ENCODE peak calls at places on chromosome 21, in six cellular contexts. J, S, W, B, K and Z are unnamed samples.

GRCh38 chr21:29656504-29657227 is 283.1 kb downstream of the GRIK1 start:
- DNase-seq in J (no peak), S (peak), W (no peak), B (no peak), K (no peak), Z (peak)

GRCh38 chr21:42002421-42002958 is 7.7 kb downstream of the ZBTB21 start:
- DNase-seq in J (no peak), S (peak), W (no peak), B (no peak), K (no peak), Z (peak)

GRCh38 chr21:21712761-21713558 is 714.8 kb downstream of the NCAM2 start:
- DNase-seq in J (no peak), S (peak), W (no peak), B (no peak), K (no peak), Z (peak)

GRCh38 chr21:27168084-27168483 is 201.2 kb upstream of the ADAMTS5 start:
- DNase-seq in J (no peak), S (no peak), W (no peak), B (no peak), K (no peak), Z (peak)

GRCh38 chr21:42677339-42678117 is 24.1 kb downstream of the PDE9A start:
- DNase-seq in J (no peak), S (peak), W (no peak), B (no peak), K (peak), Z (peak)

GRCh38 chr21:27532081-27532480 is 565.2 kb upstream of the ADAMTS5 start:
- DNase-seq in J (no peak), S (peak), W (no peak), B (no peak), K (no peak), Z (peak)

GRCh38 chr21:16407403-16408279 is 677.9 kb downstream of the USP25 start:
- DNase-seq in J (no peak), S (peak), W (no peak), B (no peak), K (no peak), Z (no peak)

GRCh38 chr21:41521489-41522027 is 13.6 kb upstream of the TMPRSS2 start:
- DNase-seq in J (no peak), S (no peak), W (no peak), B (no peak), K (no peak), Z (no peak)

GRCh38 chr21:25788677-25789076 is 53.9 kb downstream of the GABPA start:
- DNase-seq in J (no peak), S (no peak), W (no peak), B (no peak), K (no peak), Z (no peak)

GRCh38 chr21:46478910-46479309 is 20.2 kb downstream of the DIP2A start:
- DNase-seq in J (no peak), S (no peak), W (no peak), B (no peak), K (peak), Z (no peak)
- TF ChIP-seq CTCF in J (no peak), S (no peak), W (no peak), B (no peak), K (no peak), Z (no peak)

GRCh38 chr21:45479691-45480675 is 62.3 kb downstream of the SLC19A1 start:
- DNase-seq in J (no peak), S (no peak), W (peak), B (no peak), K (peak), Z (no peak)
- H3K4me3 ChIP-seq in J (no peak), S (no peak), W (no peak), B (no peak), K (no peak), Z (no peak)

GRCh38 chr21:32403201-32403701 is 9.3 kb upstream of the EVA1C start:
- DNase-seq in J (peak), S (peak), W (no peak), B (peak), K (no peak), Z (peak)
- TF ChIP-seq CTCF in J (peak), S (peak), W (peak), B (peak), K (peak), Z (peak)

GRCh38 chr21:17610862-17611261 is 1.8 kb downstream of the BTG3 start:
- DNase-seq in J (peak), S (no peak), W (no peak), B (no peak), K (no peak), Z (peak)
- H3K4me3 ChIP-seq in J (peak), S (peak), W (peak), B (peak), K (peak), Z (peak)

DNA sequence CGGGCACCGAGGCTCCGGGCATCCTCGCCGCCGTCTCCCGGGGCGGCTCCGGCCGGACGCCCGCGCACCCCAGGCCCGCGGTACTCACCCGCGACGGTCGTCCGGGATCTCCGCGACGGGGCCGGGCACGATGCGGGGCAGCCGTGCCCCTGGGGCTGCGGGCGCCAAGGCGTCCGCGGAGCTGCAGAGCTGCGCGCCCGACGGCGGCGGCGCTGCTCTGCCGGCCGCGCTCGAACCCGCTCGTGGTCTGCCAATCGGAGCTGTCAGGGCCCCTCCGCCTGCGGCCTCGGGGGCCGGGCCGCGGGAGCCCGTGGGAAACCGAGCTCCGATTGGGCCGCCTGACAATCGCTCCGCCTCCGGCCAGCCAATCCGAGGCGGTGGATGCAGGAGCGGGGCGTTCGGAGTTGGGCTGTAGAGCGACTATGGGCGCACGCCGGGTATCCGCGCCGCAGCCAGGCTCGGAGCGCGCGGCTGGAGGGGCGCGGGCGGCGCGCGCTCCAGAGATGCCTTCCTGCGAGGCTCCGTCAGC is 100.6 kb upstream of the SOD1 start:
- DNase-seq in J (peak), S (peak), W (peak), B (peak), K (peak), Z (peak)
- TF ChIP-seq CTCF in J (no peak), S (no peak), W (no peak), B (peak), K (no peak), Z (no peak)

GRCh38 chr21:35428927-35429326 is 379.8 kb upstream of the RUNX1 start:
- DNase-seq in J (no peak), S (no peak), W (no peak), B (no peak), K (no peak), Z (peak)

GRCh38 chr21:35426897-35427296 is 377.8 kb upstream of the RUNX1 start:
- DNase-seq in J (no peak), S (no peak), W (no peak), B (no peak), K (no peak), Z (no peak)

GRCh38 chr21:35428041-35428400 is 378.9 kb upstream of the RUNX1 start:
- DNase-seq in J (no peak), S (no peak), W (no peak), B (no peak), K (no peak), Z (peak)

GRCh38 chr21:35427320-35428040 is 378.4 kb upstream of the RUNX1 start:
- DNase-seq in J (no peak), S (no peak), W (no peak), B (no peak), K (no peak), Z (peak)

GRCh38 chr21:35428489-35428888 is 379.4 kb upstream of the RUNX1 start:
- DNase-seq in J (no peak), S (peak), W (no peak), B (peak), K (peak), Z (peak)
- H3K4me3 ChIP-seq in J (no peak), S (no peak), W (no peak), B (no peak), K (no peak), Z (no peak)

GRCh38 chr21:14116080-14116481 is 94.7 kb downstream of the LIPI start:
- DNase-seq in J (no peak), S (no peak), W (no peak), B (no peak), K (no peak), Z (no peak)

GRCh38 chr21:14121719-14122118 is 89.0 kb downstream of the LIPI start:
- DNase-seq in J (no peak), S (no peak), W (no peak), B (no peak), K (no peak), Z (no peak)

GRCh38 chr21:14119038-14119437 is 91.7 kb downstream of the LIPI start:
- DNase-seq in J (no peak), S (no peak), W (no peak), B (no peak), K (no peak), Z (no peak)

GRCh38 chr21:14115646-14116045 is 95.1 kb downstream of the LIPI start:
- DNase-seq in J (no peak), S (no peak), W (no peak), B (no peak), K (no peak), Z (no peak)

DNA sequence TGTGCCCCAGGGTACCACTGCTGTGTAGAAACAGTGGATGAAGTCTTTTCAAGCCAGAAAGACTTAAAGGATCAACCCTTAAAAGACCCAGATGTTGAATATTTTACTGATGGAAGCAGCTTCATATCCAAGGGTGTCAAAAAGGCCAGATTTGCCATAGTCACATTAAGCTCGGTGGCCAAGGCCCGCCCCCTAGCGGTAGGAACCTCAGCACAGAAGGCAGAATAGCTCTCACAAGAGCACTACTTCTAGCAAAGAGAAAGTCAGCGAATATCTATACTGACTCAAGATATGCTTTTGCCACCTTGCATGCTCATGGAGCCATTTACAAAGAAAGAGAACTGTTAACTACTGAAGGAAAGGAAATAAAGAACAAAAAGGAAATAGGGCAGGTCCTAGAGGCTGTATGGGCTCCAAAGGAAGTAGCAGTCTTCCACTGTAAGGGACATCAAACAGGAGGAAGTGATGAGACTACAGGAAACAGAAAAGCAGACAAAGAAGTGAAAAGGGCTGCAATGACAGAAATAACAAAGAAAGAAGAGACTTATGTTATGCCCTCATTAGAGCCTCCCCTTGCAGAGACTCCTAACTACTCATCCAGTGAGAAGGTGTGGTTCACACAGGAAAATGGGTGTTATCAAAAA is 90.5 kb downstream of the LIPI start:
- DNase-seq in J (no peak), S (no peak), W (no peak), B (no peak), K (no peak), Z (peak)
- TF ChIP-seq CTCF in J (peak), S (no peak), W (peak), B (peak), K (peak), Z (peak)

GRCh38 chr21:35316456-35316855 is 267.4 kb upstream of the RUNX1 start:
- DNase-seq in J (no peak), S (no peak), W (no peak), B (no peak), K (no peak), Z (no peak)
- H3K4me3 ChIP-seq in J (no peak), S (no peak), W (no peak), B (no peak), K (no peak), Z (no peak)

GRCh38 chr21:36929622-36930021 is 36.8 kb downstream of the HLCS start:
- DNase-seq in J (no peak), S (no peak), W (peak), B (no peak), K (no peak), Z (peak)
- TF ChIP-seq CTCF in J (no peak), S (peak), W (no peak), B (no peak), K (peak), Z (peak)

DNA sequence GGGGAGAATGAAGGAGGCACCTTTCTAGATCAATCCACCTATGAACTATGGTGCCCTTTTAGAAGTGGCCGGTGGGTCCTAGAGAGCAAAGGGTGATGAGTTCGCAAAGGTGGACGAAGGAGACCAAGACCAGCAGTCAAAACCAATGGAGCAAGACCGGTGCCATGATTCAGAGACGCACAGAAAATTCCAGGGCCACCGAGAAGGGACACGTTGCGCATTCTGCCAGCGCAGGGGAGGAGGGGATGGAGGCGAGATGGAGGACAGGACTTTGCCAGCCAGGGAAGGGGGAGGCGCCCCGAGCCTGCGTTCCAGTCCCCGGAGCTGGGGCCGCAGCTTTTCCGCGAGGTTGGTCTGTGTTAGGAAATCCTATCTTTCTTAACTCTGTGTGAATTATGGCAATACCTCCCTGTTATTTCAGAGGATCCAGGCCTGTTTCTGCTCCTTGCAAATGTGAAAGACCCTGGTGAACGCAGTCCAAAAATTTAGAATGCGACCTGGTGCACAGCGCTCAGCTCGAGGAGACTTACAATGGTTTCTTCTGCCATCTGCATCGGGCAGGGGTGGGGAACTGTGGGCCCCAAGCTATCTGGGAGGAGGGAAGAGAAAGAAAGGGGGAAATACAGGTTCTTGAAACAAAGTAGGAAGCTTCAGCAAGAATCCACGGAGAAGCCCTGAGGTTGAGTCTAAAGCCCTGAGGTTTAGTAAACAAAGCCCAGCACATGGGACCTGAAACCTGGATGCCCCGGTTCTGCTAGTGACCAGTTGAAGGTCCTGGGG is 129.4 kb downstream of the MRPS6 start:
- DNase-seq in J (peak), S (no peak), W (peak), B (peak), K (peak), Z (peak)
- H3K4me3 ChIP-seq in J (peak), S (peak), W (peak), B (peak), K (peak), Z (peak)